ENCODE peak calls at places on chromosomes 4 and X, in four cellular contexts. R, M, D and B are unnamed samples.

GRCh38 chrX:149652232-149652981 is 20.8 kb upstream of the TMEM185A start:
- DNase-seq in M (no peak), R (no peak), D (no peak), B (no peak)

GRCh38 chr4:39931441-39931901 is 46.2 kb downstream of the PDS5A start:
- DNase-seq in R (no peak), D (no peak), M (no peak), B (no peak)

GRCh38 chr4:37794046-37794445 is 32.4 kb upstream of the PGM2 start:
- DNase-seq in R (no peak), M (no peak), D (no peak), B (no peak)

GRCh38 chrX:71998836-71999509 is 88.3 kb downstream of the NHSL2 start:
- DNase-seq in M (peak), D (peak), R (no peak), B (peak)

GRCh38 chrX:49273181-49273727 is 3.7 kb downstream of the PPP1R3F start:
- DNase-seq in D (no peak), R (no peak), M (no peak), B (no peak)

GRCh38 chr4:11904117-11904535 is 475.4 kb upstream of the HS3ST1 start:
- DNase-seq in D (no peak), M (no peak), R (no peak), B (no peak)

GRCh38 chr4:107044170-107044569 is 8.1 kb upstream of the DKK2 start:
- DNase-seq in D (no peak), M (no peak), R (no peak), B (peak)

GRCh38 chrX:88613338-88613737 is 133.7 kb upstream of the CPXCR1 start:
- DNase-seq in M (peak), R (no peak), D (no peak), B (peak)

GRCh38 chr4:148061795-148062194 is 329.9 kb downstream of the ARHGAP10 start:
- DNase-seq in M (no peak), D (no peak), R (no peak), B (no peak)

GRCh38 chr4:98659741-98660507 is 1.5 kb upstream of the TSPAN5 start:
- DNase-seq in D (no peak), R (peak), M (no peak), B (peak)

DNA sequence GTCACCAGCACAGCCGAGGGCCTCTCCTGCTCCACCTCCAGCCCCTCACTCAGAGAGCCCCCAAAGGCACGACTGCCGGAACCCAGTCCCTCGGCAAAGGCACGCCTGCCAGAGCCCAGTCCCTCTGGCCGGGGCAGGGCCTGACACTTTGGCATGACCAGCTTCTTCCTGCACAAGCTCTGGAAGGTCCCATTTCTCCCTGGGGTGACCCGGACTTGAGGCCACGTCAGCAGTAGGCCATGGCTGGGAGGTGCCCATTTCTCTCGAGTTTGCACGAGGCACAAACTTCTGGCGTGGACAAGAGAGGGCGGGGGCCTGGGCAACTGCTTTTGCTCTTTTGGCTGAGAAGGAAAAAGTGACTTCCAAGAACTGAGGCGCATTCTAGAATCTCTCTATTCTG is 62.2 kb upstream of the GPR78 start:
- DNase-seq in R (no peak), D (no peak), M (no peak), B (no peak)
- H2AK5ac ChIP-seq in R (no peak), D (peak), M (no peak), B (no peak)

DNA sequence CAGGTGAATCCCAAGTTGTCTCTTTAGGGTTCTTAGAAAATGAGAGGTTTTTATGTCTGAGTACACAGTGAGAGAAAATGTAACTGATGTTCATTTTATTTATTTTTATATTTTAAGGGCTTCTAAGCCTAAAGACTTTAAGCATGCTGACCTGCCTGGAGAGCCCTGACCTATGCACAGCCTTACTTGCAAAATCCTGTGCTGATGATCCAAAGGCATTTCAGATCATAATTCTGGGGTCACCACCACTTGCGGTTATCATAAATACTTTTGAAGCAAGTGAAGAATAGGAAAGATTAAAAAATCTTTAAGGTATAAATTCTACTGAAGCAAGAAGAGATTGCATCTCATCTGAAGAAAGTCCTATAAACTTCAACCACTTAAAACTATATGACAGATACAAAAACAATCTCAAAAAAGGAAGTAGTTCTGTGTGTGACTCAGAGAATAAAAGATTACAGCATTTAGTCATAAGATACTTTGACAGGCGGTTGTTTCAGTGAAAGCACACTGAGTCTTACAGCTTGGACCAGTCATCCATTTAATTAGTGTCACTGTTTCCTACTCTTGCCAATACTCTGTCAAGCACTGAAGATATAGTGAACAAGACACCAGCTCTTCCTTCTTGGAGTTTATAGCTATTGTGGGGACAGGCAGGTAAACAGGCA is 245.2 kb upstream of the DIPK2B start:
- DNase-seq in M (no peak), D (no peak), R (peak), B (peak)
- H3K4ac ChIP-seq in M (no peak), D (no peak), R (peak), B (no peak)

GRCh38 chrX:23276475-23276874 is 58.2 kb upstream of the PTCHD1 start:
- DNase-seq in D (no peak), M (no peak), R (no peak), B (no peak)
- H2AFZ ChIP-seq in D (no peak), M (no peak), R (no peak), B (no peak)

GRCh38 chr4:16969696-16970135 is 71.3 kb upstream of the LDB2 start:
- DNase-seq in R (peak), D (no peak), M (no peak), B (peak)
- H2AK5ac ChIP-seq in R (peak), D (no peak), M (no peak), B (no peak)

DNA sequence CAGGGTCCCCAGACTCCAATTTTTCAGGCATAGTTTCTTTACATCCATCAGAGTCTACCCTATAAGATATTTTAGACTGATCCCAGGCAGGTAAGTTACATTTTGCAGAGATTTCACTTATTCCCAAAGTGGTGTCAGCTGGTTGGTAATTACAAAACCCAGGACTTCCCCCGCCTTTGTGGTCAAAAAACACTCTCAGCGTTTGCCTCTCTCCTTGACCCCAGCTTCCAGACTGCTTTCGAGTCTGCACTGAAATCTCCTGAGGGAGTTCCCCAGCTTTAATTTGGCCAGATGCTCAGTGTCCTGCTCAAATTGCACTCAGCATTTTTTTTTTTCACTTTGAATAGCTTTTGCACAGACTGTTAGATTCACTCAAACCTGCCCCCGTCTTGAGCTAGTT is 11.2 kb upstream of the AMOT start:
- DNase-seq in M (no peak), D (peak), R (peak), B (peak)
- H3K4ac ChIP-seq in M (no peak), D (no peak), R (no peak), B (no peak)

GRCh38 chr4:24395937-24396336 is 188.4 kb downstream of the DHX15 start:
- DNase-seq in R (no peak), M (peak), D (peak), B (no peak)

GRCh38 chr4:24404281-24404680 is 180.1 kb downstream of the DHX15 start:
- DNase-seq in M (no peak), R (peak), D (no peak), B (no peak)

GRCh38 chr4:24396988-24397387 is 187.4 kb downstream of the DHX15 start:
- DNase-seq in M (no peak), D (no peak), R (no peak), B (no peak)

GRCh38 chr4:24403263-24403662 is 181.1 kb downstream of the DHX15 start:
- DNase-seq in R (no peak), M (no peak), D (no peak), B (no peak)

GRCh38 chr4:24400537-24400936 is 183.8 kb downstream of the DHX15 start:
- DNase-seq in M (no peak), D (no peak), R (no peak), B (no peak)
- H2AFZ ChIP-seq in M (no peak), D (no peak), R (no peak), B (no peak)

DNA sequence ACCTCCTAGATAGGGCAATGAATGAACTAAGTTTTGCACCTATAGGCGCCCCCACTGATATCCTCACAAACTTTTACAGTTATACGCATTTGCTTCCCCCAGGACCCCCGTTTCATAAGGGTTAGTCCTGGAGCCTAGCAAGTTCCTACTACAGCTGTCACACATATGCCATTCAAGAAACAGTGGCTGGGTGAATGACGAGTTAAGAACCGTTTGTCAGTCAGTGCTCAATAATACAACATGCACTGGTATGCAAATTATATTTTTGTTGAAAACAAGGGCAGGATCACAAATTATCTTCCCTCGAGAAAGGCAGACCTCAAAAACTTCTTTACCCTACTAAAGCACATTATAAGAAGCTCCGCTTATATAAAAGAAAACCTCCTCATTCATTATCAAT is 40.5 kb downstream of the AFAP1 start:
- DNase-seq in M (no peak), R (no peak), D (no peak), B (no peak)
- H2AK5ac ChIP-seq in M (no peak), R (no peak), D (no peak), B (no peak)

GRCh38 chr4:86233090-86233489 is 126.8 kb downstream of the MAPK10 start:
- DNase-seq in R (no peak), M (no peak), D (no peak), B (no peak)

GRCh38 chr4:86235549-86235948 is 124.3 kb downstream of the MAPK10 start:
- DNase-seq in R (no peak), M (no peak), D (no peak), B (no peak)

DNA sequence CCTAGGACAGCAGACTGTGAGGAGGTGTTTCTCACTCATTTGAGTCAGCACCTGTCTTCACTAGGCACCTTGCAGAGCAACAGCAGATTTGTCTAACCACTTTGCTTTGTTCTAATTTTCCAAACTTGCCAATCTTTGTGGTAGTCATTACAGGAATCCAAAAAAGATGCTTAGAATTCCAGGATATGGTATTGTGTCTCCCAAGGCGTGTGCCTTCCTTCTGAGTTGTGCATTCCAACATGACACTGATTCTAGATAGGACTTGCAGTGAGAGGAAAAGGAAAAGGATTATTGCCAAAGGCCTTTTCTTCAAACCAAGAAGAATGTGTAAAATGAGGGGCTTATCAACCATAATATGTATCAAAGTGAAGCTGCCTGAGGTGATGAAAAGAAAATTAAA is 126.2 kb downstream of the MAPK10 start:
- DNase-seq in R (peak), M (no peak), D (peak), B (no peak)
- H3K4ac ChIP-seq in R (no peak), M (no peak), D (no peak), B (no peak)